ENCODE peak calls at places on chromosomes 12 and 14, in six cellular contexts. Y, F, H, O, C and G are unnamed samples.

GRCh38 chr12:203462-204260 is 10.3 kb downstream of the SLC6A12 start:
- DNase-seq in F (no peak), O (no peak), H (no peak), C (peak; percentile 17), Y (no peak), G (peak; percentile 70)

GRCh38 chr14:90288646-90289355 is 32.4 kb downstream of the PSMC1 start:
- DNase-seq in Y (no peak), C (no peak), H (no peak), O (peak; percentile 25), F (no peak), G (no peak)

GRCh38 chr14:61838661-61839060 is 76.4 kb downstream of the SNAPC1 start:
- DNase-seq in O (peak; percentile 7), Y (no peak), F (no peak), C (no peak), H (no peak), G (no peak)

GRCh38 chr12:58342736-58343135 is 401.4 kb downstream of the ATP23 start:
- DNase-seq in Y (no peak), F (no peak), C (no peak), H (no peak), O (no peak), G (no peak)

GRCh38 chr12:19779393-19780056 is 340.2 kb downstream of the AEBP2 start:
- DNase-seq in O (no peak), H (no peak), Y (no peak), F (no peak), C (peak; percentile 52), G (peak; percentile 61)

GRCh38 chr12:3129301-3130052 is 52.3 kb downstream of the TSPAN9 start:
- DNase-seq in O (peak; percentile 88), C (no peak), H (no peak), Y (no peak), F (no peak), G (no peak)

GRCh38 chr12:6276247-6276887 is 34.1 kb upstream of the PLEKHG6 start:
- DNase-seq in O (no peak), F (no peak), H (no peak), Y (no peak), C (no peak), G (peak; percentile 30)

GRCh38 chr14:103891667-103892215 is 36.5 kb upstream of the TDRD9 start:
- DNase-seq in C (no peak), F (no peak), H (no peak), O (no peak), Y (no peak), G (no peak)

GRCh38 chr12:52005218-52005902 is 1.4 kb upstream of the TAMALIN start:
- DNase-seq in C (no peak), Y (no peak), O (no peak), H (no peak), F (no peak), G (no peak)

GRCh38 chr12:6635375-6635855 is 344 bp downstream of the LPAR5 start:
- DNase-seq in H (no peak), Y (peak; percentile 44), F (no peak), C (no peak), O (no peak), G (peak; percentile 88)

GRCh38 chr12:91181053-91181452 is 1.6 kb downstream of the DCN start:
- DNase-seq in O (peak; percentile 34), F (no peak), Y (no peak), H (no peak), C (peak; percentile 43), G (no peak)

GRCh38 chr14:102140027-102140749 is 491 bp downstream of the WDR20 start:
- DNase-seq in O (no peak), C (peak; percentile 61), H (no peak), F (no peak), Y (peak; percentile 7), G (peak; percentile 87)

GRCh38 chr14:95784137-95784536 is 70.2 kb upstream of the TCL1A start:
- DNase-seq in H (no peak), Y (no peak), O (peak; percentile 38), C (peak; percentile 57), F (no peak), G (no peak)

GRCh38 chr14:103284574-103285467 is 49.2 kb upstream of the EIF5 start:
- DNase-seq in Y (no peak), H (no peak), C (no peak), O (peak; percentile 31), F (no peak), G (no peak)

GRCh38 chr12:75892779-75893408 is 138.7 kb downstream of the PHLDA1 start:
- DNase-seq in C (peak; percentile 34), Y (no peak), H (no peak), O (peak; percentile 85), F (no peak), G (no peak)

GRCh38 chr12:101939856-101940265 is 62.5 kb downstream of the DRAM1 start:
- DNase-seq in F (no peak), Y (no peak), O (peak; percentile 83), C (peak; percentile 94), H (peak; percentile 43), G (no peak)

GRCh38 chr14:61470261-61470953 is 149.0 kb downstream of the PRKCH start:
- DNase-seq in H (peak; percentile 79), C (peak; percentile 90), F (peak; percentile 64), O (peak; percentile 98), Y (no peak), G (no peak)

GRCh38 chr12:87266305-87266704 is 762.9 kb downstream of the C12orf50 start:
- DNase-seq in C (no peak), F (no peak), O (no peak), H (no peak), Y (no peak), G (no peak)